ENCODE peak calls at places on chromosome 21, in six cellular contexts. Y, B, W, F, Q and U are unnamed samples. For H3K27me3, the result is how much of the 10 kb centered on the place peaks cover.

GRCh38 chr21:27301216-27301615 is 334.3 kb upstream of the ADAMTS5 start:
- DNase-seq in B (no peak), Q (no peak), W (no peak), Y (no peak), F (peak), U (no peak)

GRCh38 chr21:15558884-15559283 is 170.9 kb upstream of the USP25 start:
- DNase-seq in B (no peak), Q (no peak), F (no peak), W (no peak), Y (no peak), U (no peak)

GRCh38 chr21:17436626-17437111 is 76.2 kb upstream of the CXADR start:
- DNase-seq in Q (no peak), F (no peak), B (peak), W (no peak), Y (no peak), U (no peak)

GRCh38 chr21:15638856-15639549 is 90.8 kb upstream of the USP25 start:
- DNase-seq in F (no peak), Y (no peak), B (no peak), W (peak), Q (no peak), U (no peak)

GRCh38 chr21:30194701-30195299 is 21.1 kb downstream of the CLDN8 start:
- DNase-seq in W (no peak), F (no peak), Y (no peak), Q (no peak), B (peak), U (peak)

GRCh38 chr21:31293986-31294385 is 50.1 kb downstream of the TIAM1 start:
- DNase-seq in F (peak), B (no peak), Q (no peak), W (no peak), Y (no peak), U (no peak)

GRCh38 chr21:36166705-36167104 is 10.1 kb downstream of the DOP1B start:
- DNase-seq in W (no peak), Y (no peak), Q (no peak), B (no peak), F (no peak), U (no peak)

GRCh38 chr21:36330904-36331303 is 10.9 kb downstream of the MORC3 start:
- DNase-seq in F (peak), Y (no peak), B (peak), Q (peak), W (no peak), U (peak)

GRCh38 chr21:29233611-29234540 is 64.8 kb upstream of the BACH1 start:
- DNase-seq in W (no peak), Q (no peak), F (no peak), Y (no peak), B (no peak), U (no peak)

GRCh38 chr21:42233067-42233981 is 14.4 kb downstream of the ABCG1 start:
- DNase-seq in F (peak), B (peak), Q (no peak), Y (peak), W (peak), U (peak)

GRCh38 chr21:17128132-17128531 is 384.7 kb upstream of the CXADR start:
- DNase-seq in W (no peak), Q (no peak), F (no peak), B (no peak), Y (no peak), U (no peak)

GRCh38 chr21:40847956-40848355 is 998 bp upstream of the DSCAM start:
- DNase-seq in F (no peak), B (peak), Q (no peak), W (no peak), Y (no peak), U (peak)

GRCh38 chr21:28419110-28419509 is 573.6 kb downstream of the LTN1 start:
- DNase-seq in W (no peak), B (no peak), Q (no peak), F (peak), Y (no peak), U (no peak)

DNA sequence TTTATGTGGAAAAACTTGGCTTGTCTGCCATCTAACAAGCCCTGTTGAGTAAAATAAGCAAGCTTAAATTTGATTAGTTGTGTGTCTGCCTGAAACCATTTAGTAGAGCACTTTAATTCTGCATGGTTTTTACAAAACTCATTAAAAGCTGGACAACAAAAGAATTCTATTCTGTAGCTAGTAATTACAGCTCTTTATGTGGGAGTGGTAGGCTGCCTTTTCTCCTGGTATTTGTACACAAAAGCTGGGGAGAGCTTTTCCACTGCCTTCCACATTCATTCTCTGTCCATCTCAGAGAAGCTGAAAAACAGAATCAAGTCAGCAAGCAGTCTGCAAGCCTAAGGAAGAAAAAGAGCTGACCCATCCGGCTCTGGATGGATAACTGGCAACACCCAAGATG is 1.8 kb downstream of the ETS2 start:
- DNase-seq in W (no peak), B (no peak), F (no peak), Y (no peak), Q (no peak), U (no peak)
- H3K4me3 ChIP-seq in W (peak), B (peak), F (peak), Y (peak), Q (peak), U (peak)

GRCh38 chr21:38699048-38699447 is 106.7 kb upstream of the ETS2 start:
- DNase-seq in B (peak), W (no peak), Y (no peak), F (no peak), Q (no peak), U (peak)
- H3K27me3 ChIP-seq in B (under half), W (under half), Y (under half), F (half or more), Q (under half), U (under half)

DNA sequence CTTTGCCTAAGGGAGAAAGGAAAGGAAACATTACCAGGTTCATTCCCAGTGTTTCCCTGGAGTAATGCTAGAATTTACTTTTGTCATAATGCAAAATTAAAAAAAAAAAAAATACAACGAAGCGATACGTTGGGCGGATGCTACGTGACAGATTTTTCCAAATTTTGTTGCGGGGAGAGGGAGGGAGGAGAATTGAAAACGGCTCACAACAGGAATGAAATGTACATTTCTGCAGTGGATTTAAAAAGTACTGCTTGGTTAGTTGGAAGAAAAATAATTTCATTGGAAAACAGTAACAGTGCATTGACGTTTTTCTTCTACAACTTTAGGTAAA is 157.5 kb downstream of the RUNX1 start:
- DNase-seq in Q (no peak), W (no peak), Y (no peak), F (no peak), B (no peak), U (no peak)
- H3K4me3 ChIP-seq in Q (no peak), W (peak), Y (peak), F (peak), B (peak), U (peak)

GRCh38 chr21:45932922-45933502 is 48.6 kb upstream of the COL6A1 start:
- DNase-seq in B (no peak), W (no peak), Q (no peak), F (no peak), Y (peak), U (no peak)
- H3K27me3 ChIP-seq in B (under half), W (under half), Q (under half), F (under half), Y (under half), U (under half)

DNA sequence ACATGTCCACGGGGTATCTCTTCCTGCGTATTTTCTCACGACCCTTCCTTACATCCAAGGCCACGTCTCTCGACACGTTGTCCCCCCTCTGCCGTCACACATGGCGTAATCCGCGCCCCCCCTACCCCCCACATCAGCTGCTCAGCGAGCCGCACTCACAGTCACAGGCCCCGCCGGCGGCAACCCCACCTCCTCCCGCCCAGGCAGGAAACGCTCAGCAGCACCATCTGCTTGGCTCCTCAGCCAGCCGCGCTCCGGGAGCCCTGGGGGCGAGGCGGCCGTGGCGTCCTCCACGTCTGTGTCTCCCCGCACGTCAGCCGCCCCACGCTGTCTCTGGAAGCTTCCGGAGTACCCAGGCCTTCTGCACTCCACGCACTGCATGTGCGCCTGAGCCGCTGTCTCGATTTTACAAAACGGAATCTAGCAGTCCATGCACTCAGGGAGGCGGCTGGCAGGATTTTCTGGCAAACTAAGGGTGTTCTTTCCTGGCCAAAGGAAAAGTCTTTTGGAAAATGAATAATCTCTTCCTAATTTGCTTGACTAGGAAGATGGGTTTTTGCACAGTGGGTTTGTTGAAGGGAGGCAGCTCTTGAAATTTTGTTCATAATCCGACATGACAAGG is 64.5 kb downstream of the SIK1 start:
- DNase-seq in W (peak), F (peak), Y (peak), Q (no peak), B (peak), U (peak)
- H3K4me3 ChIP-seq in W (peak), F (no peak), Y (peak), Q (peak), B (no peak), U (no peak)

DNA sequence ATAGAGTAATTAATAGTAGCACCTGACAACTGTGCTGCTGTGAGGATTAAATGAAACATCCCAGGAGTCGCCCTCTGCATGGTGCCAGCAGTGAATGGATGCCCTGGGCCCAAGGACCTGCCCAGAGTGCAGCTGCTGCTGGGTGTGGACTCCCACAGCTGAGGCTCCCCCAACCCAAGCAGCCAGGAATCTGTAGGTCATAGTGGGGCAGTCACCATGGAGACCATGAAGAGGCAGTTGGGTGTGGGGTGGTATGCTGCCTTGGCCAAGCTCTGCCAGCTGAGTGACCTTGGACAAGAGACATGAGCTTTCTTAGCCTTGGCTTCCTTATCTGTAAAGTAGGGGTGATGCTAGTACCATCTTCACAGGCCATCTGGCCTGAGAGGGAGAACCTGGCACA is 9.4 kb downstream of the OLIG2 start:
- DNase-seq in B (no peak), Y (no peak), F (no peak), Q (no peak), W (no peak), U (peak)
- H3K27me3 ChIP-seq in B (half or more), Y (under half), F (under half), Q (under half), W (half or more), U (half or more)

DNA sequence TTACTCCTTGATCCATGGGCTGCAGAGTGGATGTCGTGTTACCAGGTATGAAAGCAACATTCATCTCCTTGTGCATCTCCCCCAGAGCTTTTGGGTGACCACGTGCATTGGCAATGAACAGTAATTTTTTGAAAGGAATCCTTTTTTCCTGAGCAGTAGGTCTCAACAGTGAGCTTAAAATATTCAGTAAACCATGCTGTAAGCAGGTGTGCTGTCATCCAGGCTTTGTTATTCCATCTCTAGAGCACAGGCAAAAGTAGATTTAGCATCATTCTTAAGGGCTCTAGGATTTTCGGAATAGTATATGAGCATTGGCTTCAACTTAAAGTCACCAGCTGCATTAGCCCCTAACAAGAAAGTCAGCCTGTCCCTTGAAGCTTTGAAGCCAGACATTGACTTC is 27.3 kb downstream of the AGPAT3 start:
- DNase-seq in Q (no peak), W (no peak), B (no peak), F (no peak), Y (no peak), U (no peak)
- H3K4me3 ChIP-seq in Q (no peak), W (no peak), B (no peak), F (no peak), Y (no peak), U (no peak)

GRCh38 chr21:45141507-45141906 is 67.1 kb downstream of the ADARB1 start:
- DNase-seq in W (no peak), F (no peak), B (no peak), Y (no peak), Q (no peak), U (no peak)

GRCh38 chr21:45145146-45145545 is 70.8 kb downstream of the ADARB1 start:
- DNase-seq in F (no peak), Q (no peak), B (no peak), W (no peak), Y (no peak), U (no peak)

GRCh38 chr21:45142469-45142868 is 68.1 kb downstream of the ADARB1 start:
- DNase-seq in B (no peak), Q (no peak), Y (no peak), W (no peak), F (peak), U (no peak)

GRCh38 chr21:45143855-45144254 is 69.5 kb downstream of the ADARB1 start:
- DNase-seq in F (no peak), B (no peak), Q (no peak), W (no peak), Y (no peak), U (no peak)

GRCh38 chr21:45142916-45143315 is 68.5 kb downstream of the ADARB1 start:
- DNase-seq in F (no peak), Q (no peak), B (no peak), Y (no peak), W (no peak), U (no peak)
- H3K27me3 ChIP-seq in F (under half), Q (under half), B (under half), Y (under half), W (under half), U (under half)